ENCODE peak calls at places on chromosomes 12 and 14, in five cellular contexts. D is H1, E is GM12878, Y is K562, T is HepG2. S is an unnamed sample.

GRCh38 chr12:113403435-113404415 is at the start of gene SDS:
- DNase-seq in D (no peak), E (no peak), Y (peak; percentile 51), T (no peak), S (peak; percentile 63)

GRCh38 chr12:57852620-57853509 is 6.3 kb upstream of the CTDSP2 start:
- DNase-seq in D (peak; percentile 80), E (no peak), Y (peak; percentile 38), T (peak; percentile 32), S (no peak)

GRCh38 chr12:62260733-62261683 is 804 bp downstream of the USP15 start:
- DNase-seq in D (no peak), E (peak; percentile 73), Y (peak; percentile 54), T (peak; percentile 47), S (peak; percentile 23)

GRCh38 chr12:25590021-25590721 is 37.1 kb upstream of the LMNTD1 start:
- DNase-seq in D (no peak), E (no peak), Y (no peak), T (no peak), S (no peak)

GRCh38 chr12:104710940-104711725 is 247.0 kb downstream of the SLC41A2 start:
- DNase-seq in D (no peak), E (no peak), Y (no peak), T (no peak), S (peak; percentile 42)

GRCh38 chr12:45273717-45274271 is 57.9 kb downstream of the ANO6 start:
- DNase-seq in D (no peak), E (no peak), Y (peak; percentile 64), T (peak; percentile 45), S (no peak)

GRCh38 chr12:117294206-117294605 is 67.2 kb downstream of the NOS1 start:
- DNase-seq in D (no peak), E (no peak), Y (peak; percentile 66), T (no peak), S (no peak)

GRCh38 chr12:131104464-131105350 is 151.0 kb downstream of the ADGRD1 start:
- DNase-seq in D (peak; percentile 63), E (no peak), Y (peak; percentile 85), T (peak; percentile 50), S (peak; percentile 92)

GRCh38 chr12:104506691-104507401 is 50.1 kb downstream of the CHST11 start:
- DNase-seq in D (no peak), E (no peak), Y (no peak), T (no peak), S (no peak)

GRCh38 chr12:20101046-20101445 is 267.3 kb upstream of the PDE3A start:
- DNase-seq in D (no peak), E (no peak), Y (no peak), T (no peak), S (no peak)

GRCh38 chr14:92502541-92503286 is 10.9 kb upstream of the RIN3 start:
- DNase-seq in D (no peak), E (no peak), Y (no peak), T (no peak), S (no peak)

GRCh38 chr14:93592786-93593185 is 162.0 kb downstream of the UNC79 start:
- DNase-seq in D (no peak), E (no peak), Y (no peak), T (no peak), S (no peak)

GRCh38 chr12:115404761-115405470 is 720.9 kb upstream of the TBX3 start:
- DNase-seq in D (no peak), E (no peak), Y (no peak), T (peak; percentile 43), S (no peak)

GRCh38 chr14:106308839-106309389 is 782.5 kb downstream of the TMEM121 start:
- DNase-seq in D (no peak), E (peak; percentile 83), Y (peak; percentile 59), T (peak; percentile 35), S (peak; percentile 47)

GRCh38 chr14:100810435-100810834 is 15.5 kb upstream of the MEG3 start:
- DNase-seq in D (no peak), E (no peak), Y (no peak), T (no peak), S (no peak)

GRCh38 chr12:48890657-48891418 is 25.2 kb upstream of the RND1 start:
- DNase-seq in D (peak; percentile 51), E (no peak), Y (peak; percentile 79), T (peak; percentile 48), S (peak; percentile 86)
- H2AFZ ChIP-seq in D (peak overlapping the region; percentile 49), E (peak overlapping the region; percentile 75), Y (peak overlapping the region; percentile 85), T (no peak overlapping the region), S (peak overlapping the region; percentile 93)

GRCh38 chr14:89765346-89765745 is 189.2 kb downstream of the EFCAB11 start:
- DNase-seq in D (no peak), E (no peak), Y (no peak), T (no peak), S (no peak)

GRCh38 chr14:89773151-89773550 is 181.4 kb downstream of the EFCAB11 start:
- DNase-seq in D (no peak), E (no peak), Y (no peak), T (no peak), S (no peak)

GRCh38 chr14:89771251-89771650 is 183.3 kb downstream of the EFCAB11 start:
- DNase-seq in D (no peak), E (no peak), Y (no peak), T (no peak), S (no peak)

GRCh38 chr14:89773644-89774316 is 180.8 kb downstream of the EFCAB11 start:
- DNase-seq in D (peak; percentile 29), E (peak; percentile 56), Y (no peak), T (peak; percentile 61), S (no peak)

DNA sequence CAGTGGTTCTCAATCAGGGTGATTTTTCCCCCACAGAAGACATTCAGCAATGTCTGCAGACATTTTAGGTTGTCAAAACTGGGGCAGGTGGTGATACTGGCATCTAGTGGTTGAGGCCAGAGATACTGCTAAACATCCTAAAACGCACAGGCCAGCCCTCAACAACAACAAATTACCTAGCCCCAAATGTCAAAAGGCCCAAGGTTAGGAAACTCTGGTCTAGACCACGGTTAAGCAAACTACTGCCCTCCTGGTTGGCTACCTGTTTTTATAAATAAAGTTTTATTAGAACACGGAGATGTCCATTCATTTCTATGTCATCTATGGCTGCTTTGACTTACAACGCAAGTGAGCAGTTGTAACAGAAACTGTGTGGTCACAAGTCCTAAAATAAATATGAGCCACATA is 186.7 kb downstream of the EFCAB11 start:
- DNase-seq in D (no peak), E (peak; percentile 65), Y (no peak), T (peak; percentile 38), S (peak; percentile 40)
- TF ChIP-seq USF2 in D (no peak), E (no peak), Y (no peak), T (no peak), S (no peak)

GRCh38 chr14:37594238-37594915 is 672 bp downstream of the FOXA1 start:
- DNase-seq in D (no peak), E (no peak), Y (peak; percentile 42), T (peak; percentile 99), S (peak; percentile 53)
- TF ChIP-seq CHD2 in D (no peak), E (no peak), Y (no peak), T (no peak), S (no peak)

DNA sequence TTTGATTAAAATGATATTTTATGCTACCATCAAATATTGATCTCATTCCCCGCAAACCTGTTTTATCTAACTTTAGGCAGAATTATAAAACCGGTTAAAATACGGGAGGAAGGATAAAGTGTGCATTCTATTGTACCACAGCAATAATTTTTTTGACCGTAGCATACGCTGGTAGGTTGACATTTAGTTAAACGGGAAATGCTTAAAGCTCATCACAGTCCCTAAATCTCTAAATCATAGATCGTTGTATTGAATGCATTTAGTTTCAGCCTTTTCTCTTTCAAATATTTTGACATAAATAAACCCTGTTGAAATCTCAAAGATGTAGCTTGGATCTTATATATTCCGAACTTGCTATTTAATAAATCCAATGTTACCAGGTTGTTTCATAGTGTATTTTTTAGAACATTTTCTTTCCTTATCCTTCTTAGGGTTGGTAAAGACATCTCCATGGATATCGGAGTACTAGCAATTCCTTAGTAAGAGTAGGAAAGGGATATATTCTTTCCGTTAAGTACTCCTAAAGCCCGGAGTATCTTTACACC is 811 bp downstream of the CLEC2B start:
- DNase-seq in D (no peak), E (no peak), Y (no peak), T (no peak), S (no peak)
- H2AFZ ChIP-seq in D (no peak overlapping the region), E (peak overlapping the region; percentile 44), Y (peak overlapping the region; percentile 61), T (no peak overlapping the region), S (no peak overlapping the region)

GRCh38 chr14:51880810-51881580 is 20.6 kb downstream of the GNG2 start:
- DNase-seq in D (no peak), E (no peak), Y (no peak), T (no peak), S (no peak)

GRCh38 chr14:51877807-51878206 is 17.4 kb downstream of the GNG2 start:
- DNase-seq in D (no peak), E (no peak), Y (no peak), T (no peak), S (no peak)

GRCh38 chr14:51883232-51883631 is 22.8 kb downstream of the GNG2 start:
- DNase-seq in D (no peak), E (no peak), Y (no peak), T (no peak), S (no peak)

GRCh38 chr14:51884086-51884927 is 23.9 kb downstream of the GNG2 start:
- DNase-seq in D (no peak), E (no peak), Y (no peak), T (no peak), S (peak; percentile 37)

GRCh38 chr14:51879170-51879569 is 18.8 kb downstream of the GNG2 start:
- DNase-seq in D (no peak), E (no peak), Y (no peak), T (peak; percentile 3), S (no peak)
- TF ChIP-seq USF2 in D (no peak), E (no peak), Y (no peak), T (no peak), S (no peak)

GRCh38 chr12:33439587-33440011 is at the start of gene SYT10:
- DNase-seq in D (no peak), E (no peak), Y (peak; percentile 62), T (no peak), S (peak; percentile 26)
- TF ChIP-seq CHD2 in D (peak; percentile 13), E (no peak), Y (peak; percentile 80), T (no peak), S (no peak)

GRCh38 chr12:4111010-4111409 is 162.6 kb upstream of the CCND2 start:
- DNase-seq in D (no peak), E (no peak), Y (no peak), T (no peak), S (no peak)
- H2AFZ ChIP-seq in D (no peak overlapping the region), E (no peak overlapping the region), Y (no peak overlapping the region), T (no peak overlapping the region), S (no peak overlapping the region)

GRCh38 chr14:31529053-31529452 is 32.2 kb upstream of the NUBPL start:
- DNase-seq in D (no peak), E (no peak), Y (no peak), T (peak; percentile 58), S (no peak)

GRCh38 chr14:31530136-31530535 is 31.1 kb upstream of the NUBPL start:
- DNase-seq in D (no peak), E (no peak), Y (no peak), T (no peak), S (no peak)

GRCh38 chr14:31527546-31527945 is 33.7 kb upstream of the NUBPL start:
- DNase-seq in D (no peak), E (no peak), Y (no peak), T (no peak), S (no peak)

DNA sequence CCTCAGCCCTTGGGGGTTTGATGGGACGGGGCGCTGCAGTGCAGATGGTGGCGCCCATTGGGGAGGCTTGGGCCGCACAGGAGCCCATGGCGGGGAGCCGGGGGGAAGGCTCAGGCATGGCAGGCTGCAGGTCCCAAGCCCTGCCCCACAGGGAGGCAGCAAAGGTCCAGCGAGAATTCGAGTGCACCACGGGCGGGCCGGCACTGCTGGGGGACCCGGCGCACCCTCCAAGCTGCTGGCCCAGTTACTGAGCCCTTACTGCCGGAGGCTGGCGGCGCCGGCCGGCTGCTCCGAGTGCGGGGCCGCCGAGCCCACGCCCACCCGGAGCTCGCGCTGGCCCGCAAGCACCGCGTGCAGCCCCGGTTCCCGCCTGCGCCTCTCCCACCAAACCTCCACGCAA is 34.1 kb upstream of the NUBPL start:
- DNase-seq in D (no peak), E (no peak), Y (no peak), T (no peak), S (no peak)
- TF ChIP-seq USF2 in D (no peak), E (no peak), Y (no peak), T (no peak), S (no peak)

S was measured in SK-N-SH.